ENCODE peak calls at places on chromosomes 7 and 10, in nine cellular contexts. One of them, this sample, is unnamed.

GRCh38 chr10:50919010-50919409 is 33.6 kb upstream of the A1CF start:
- ATAC-seq in GM12878: no peak
- ATAC-seq in heart left ventricle: no peak
- ATAC-seq in body of pancreas: no peak
- ATAC-seq in HCT116: no peak
- ATAC-seq in HepG2: no peak
- ATAC-seq in IMR-90: no peak
- ATAC-seq in right lobe of liver: no peak
- ATAC-seq in K562: no peak
- ATAC-seq in this sample: no peak

GRCh38 chr7:2962860-2963259 is 80.8 kb downstream of the CARD11 start:
- ATAC-seq in GM12878: no peak
- ATAC-seq in heart left ventricle: no peak
- ATAC-seq in body of pancreas: no peak
- ATAC-seq in HCT116: no peak
- ATAC-seq in HepG2: no peak
- ATAC-seq in IMR-90: no peak
- ATAC-seq in right lobe of liver: no peak
- ATAC-seq in K562: no peak
- ATAC-seq in this sample: no peak

GRCh38 chr7:94301024-94301588 is 93.6 kb upstream of the COL1A2 start:
- ATAC-seq in GM12878: peak
- ATAC-seq in heart left ventricle: peak
- ATAC-seq in body of pancreas: peak
- ATAC-seq in HCT116: peak
- ATAC-seq in HepG2: peak
- ATAC-seq in IMR-90: peak
- ATAC-seq in right lobe of liver: peak
- ATAC-seq in K562: peak
- ATAC-seq in this sample: peak

GRCh38 chr10:45444976-45445898 is 71.2 kb downstream of the ALOX5 start:
- ATAC-seq in GM12878: no peak
- ATAC-seq in heart left ventricle: peak
- ATAC-seq in body of pancreas: peak
- ATAC-seq in HCT116: no peak
- ATAC-seq in HepG2: peak
- ATAC-seq in IMR-90: no peak
- ATAC-seq in right lobe of liver: peak
- ATAC-seq in K562: peak
- ATAC-seq in this sample: no peak

GRCh38 chr7:21051865-21052264 is 265.2 kb upstream of the SP8 start:
- ATAC-seq in GM12878: no peak
- ATAC-seq in heart left ventricle: no peak
- ATAC-seq in body of pancreas: no peak
- ATAC-seq in HCT116: no peak
- ATAC-seq in HepG2: no peak
- ATAC-seq in IMR-90: no peak
- ATAC-seq in right lobe of liver: no peak
- ATAC-seq in K562: no peak
- ATAC-seq in this sample: no peak

GRCh38 chr7:116182023-116182422 is 28.3 kb upstream of the TES start:
- ATAC-seq in GM12878: no peak
- ATAC-seq in heart left ventricle: no peak
- ATAC-seq in body of pancreas: no peak
- ATAC-seq in HCT116: no peak
- ATAC-seq in HepG2: no peak
- ATAC-seq in IMR-90: no peak
- ATAC-seq in right lobe of liver: no peak
- ATAC-seq in K562: no peak
- ATAC-seq in this sample: no peak

GRCh38 chr10:26557641-26558014 is 119.5 kb downstream of the APBB1IP start:
- ATAC-seq in GM12878: no peak
- ATAC-seq in heart left ventricle: no peak
- ATAC-seq in body of pancreas: no peak
- ATAC-seq in HCT116: peak
- ATAC-seq in HepG2: no peak
- ATAC-seq in IMR-90: no peak
- ATAC-seq in right lobe of liver: no peak
- ATAC-seq in K562: no peak
- ATAC-seq in this sample: no peak

GRCh38 chr10:103458720-103459119 is at the start of gene CALHM1:
- ATAC-seq in GM12878: peak
- ATAC-seq in heart left ventricle: no peak
- ATAC-seq in body of pancreas: no peak
- ATAC-seq in HCT116: peak
- ATAC-seq in HepG2: peak
- ATAC-seq in IMR-90: no peak
- ATAC-seq in right lobe of liver: no peak
- ATAC-seq in K562: peak
- ATAC-seq in this sample: no peak

GRCh38 chr10:95758351-95759025 is 2.5 kb downstream of the ENTPD1 start:
- ATAC-seq in GM12878: peak
- ATAC-seq in heart left ventricle: no peak
- ATAC-seq in body of pancreas: no peak
- ATAC-seq in HCT116: peak
- ATAC-seq in HepG2: no peak
- ATAC-seq in IMR-90: no peak
- ATAC-seq in right lobe of liver: no peak
- ATAC-seq in K562: peak
- ATAC-seq in this sample: no peak

GRCh38 chr7:100126239-100126930 is 382 bp upstream of the MBLAC1 start:
- ATAC-seq in GM12878: peak
- ATAC-seq in heart left ventricle: peak
- ATAC-seq in body of pancreas: no peak
- ATAC-seq in HCT116: peak
- ATAC-seq in HepG2: peak
- ATAC-seq in IMR-90: peak
- ATAC-seq in right lobe of liver: peak
- ATAC-seq in K562: peak
- ATAC-seq in this sample: no peak

GRCh38 chr7:100127866-100128601 is 1.3 kb downstream of the MBLAC1 start:
- ATAC-seq in GM12878: peak
- ATAC-seq in heart left ventricle: no peak
- ATAC-seq in body of pancreas: no peak
- ATAC-seq in HCT116: no peak
- ATAC-seq in HepG2: peak
- ATAC-seq in IMR-90: peak
- ATAC-seq in right lobe of liver: no peak
- ATAC-seq in K562: no peak
- ATAC-seq in this sample: no peak

GRCh38 chr7:100124301-100125229 is 2.2 kb upstream of the MBLAC1 start:
- ATAC-seq in GM12878: no peak
- ATAC-seq in heart left ventricle: no peak
- ATAC-seq in body of pancreas: no peak
- ATAC-seq in HCT116: no peak
- ATAC-seq in HepG2: no peak
- ATAC-seq in IMR-90: no peak
- ATAC-seq in right lobe of liver: no peak
- ATAC-seq in K562: peak
- ATAC-seq in this sample: no peak

GRCh38 chr7:100128602-100128963 is 1.8 kb downstream of the MBLAC1 start:
- ATAC-seq in GM12878: no peak
- ATAC-seq in heart left ventricle: no peak
- ATAC-seq in body of pancreas: no peak
- ATAC-seq in HCT116: no peak
- ATAC-seq in HepG2: no peak
- ATAC-seq in IMR-90: no peak
- ATAC-seq in right lobe of liver: no peak
- ATAC-seq in K562: no peak
- ATAC-seq in this sample: no peak

GRCh38 chr7:100126931-100127865 is at the start of gene MBLAC1:
- ATAC-seq in GM12878: peak
- ATAC-seq in heart left ventricle: peak
- ATAC-seq in body of pancreas: peak
- ATAC-seq in HCT116: peak
- ATAC-seq in HepG2: peak
- ATAC-seq in IMR-90: peak
- ATAC-seq in right lobe of liver: peak
- ATAC-seq in K562: peak
- ATAC-seq in this sample: peak
- TF ChIP-seq POLR2A in GM12878: peak
- TF ChIP-seq POLR2A in heart left ventricle: peak
- TF ChIP-seq POLR2A in body of pancreas: peak
- TF ChIP-seq POLR2A in HCT116: peak
- TF ChIP-seq POLR2A in HepG2: peak
- TF ChIP-seq POLR2A in IMR-90: peak
- TF ChIP-seq POLR2A in right lobe of liver: no peak
- TF ChIP-seq POLR2A in K562: peak
- TF ChIP-seq POLR2A in this sample: peak

DNA sequence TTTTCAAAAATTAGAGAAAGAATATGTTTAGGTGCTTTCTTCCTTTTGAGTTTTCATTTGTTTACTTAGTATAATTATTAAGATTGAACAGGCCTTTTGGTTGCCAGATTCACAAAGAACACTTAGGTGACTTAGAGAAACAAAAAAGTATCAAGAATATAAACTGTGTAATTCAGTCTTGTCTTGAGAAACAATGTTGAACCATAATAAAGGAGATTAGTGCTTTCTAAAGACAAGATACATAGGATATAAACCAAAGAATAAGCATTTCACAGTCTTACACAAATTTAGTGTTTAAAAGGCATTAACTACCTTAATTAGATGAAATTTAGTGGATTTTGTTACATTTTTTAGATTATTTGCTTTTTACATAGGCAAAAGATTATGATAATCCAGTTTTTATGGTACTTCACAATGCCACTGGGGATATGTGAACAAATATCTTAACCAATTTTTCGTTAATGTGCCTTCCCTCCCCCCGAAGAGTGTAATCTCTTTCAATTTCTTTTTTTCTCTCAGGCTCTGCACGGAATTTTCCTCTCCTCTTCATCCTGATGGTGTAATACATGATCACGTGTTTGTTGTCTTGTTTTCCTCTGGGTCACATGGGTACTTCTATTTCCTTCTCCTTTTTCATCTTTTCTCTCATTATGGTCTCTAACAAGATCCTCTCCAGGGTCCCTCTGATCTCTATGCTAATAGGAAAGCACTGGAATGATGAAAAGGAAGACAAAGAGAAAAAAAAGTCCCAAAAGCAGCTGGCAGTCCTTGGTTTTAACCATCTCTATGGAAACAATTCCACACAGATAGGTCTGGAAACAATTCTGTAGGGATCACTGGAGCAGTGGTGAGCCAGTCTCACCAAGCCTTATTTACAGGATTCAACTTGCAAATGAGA is 3.7 kb upstream of the HNRNPH3 start:
- ATAC-seq in GM12878: no peak
- ATAC-seq in heart left ventricle: no peak
- ATAC-seq in body of pancreas: no peak
- ATAC-seq in HCT116: no peak
- ATAC-seq in HepG2: no peak
- ATAC-seq in IMR-90: no peak
- ATAC-seq in right lobe of liver: peak
- ATAC-seq in K562: no peak
- ATAC-seq in this sample: no peak
- TF ChIP-seq POLR2A in GM12878: no peak
- TF ChIP-seq POLR2A in heart left ventricle: no peak
- TF ChIP-seq POLR2A in body of pancreas: no peak
- TF ChIP-seq POLR2A in HCT116: no peak
- TF ChIP-seq POLR2A in HepG2: no peak
- TF ChIP-seq POLR2A in IMR-90: no peak
- TF ChIP-seq POLR2A in right lobe of liver: no peak
- TF ChIP-seq POLR2A in K562: no peak
- TF ChIP-seq POLR2A in this sample: no peak

DNA sequence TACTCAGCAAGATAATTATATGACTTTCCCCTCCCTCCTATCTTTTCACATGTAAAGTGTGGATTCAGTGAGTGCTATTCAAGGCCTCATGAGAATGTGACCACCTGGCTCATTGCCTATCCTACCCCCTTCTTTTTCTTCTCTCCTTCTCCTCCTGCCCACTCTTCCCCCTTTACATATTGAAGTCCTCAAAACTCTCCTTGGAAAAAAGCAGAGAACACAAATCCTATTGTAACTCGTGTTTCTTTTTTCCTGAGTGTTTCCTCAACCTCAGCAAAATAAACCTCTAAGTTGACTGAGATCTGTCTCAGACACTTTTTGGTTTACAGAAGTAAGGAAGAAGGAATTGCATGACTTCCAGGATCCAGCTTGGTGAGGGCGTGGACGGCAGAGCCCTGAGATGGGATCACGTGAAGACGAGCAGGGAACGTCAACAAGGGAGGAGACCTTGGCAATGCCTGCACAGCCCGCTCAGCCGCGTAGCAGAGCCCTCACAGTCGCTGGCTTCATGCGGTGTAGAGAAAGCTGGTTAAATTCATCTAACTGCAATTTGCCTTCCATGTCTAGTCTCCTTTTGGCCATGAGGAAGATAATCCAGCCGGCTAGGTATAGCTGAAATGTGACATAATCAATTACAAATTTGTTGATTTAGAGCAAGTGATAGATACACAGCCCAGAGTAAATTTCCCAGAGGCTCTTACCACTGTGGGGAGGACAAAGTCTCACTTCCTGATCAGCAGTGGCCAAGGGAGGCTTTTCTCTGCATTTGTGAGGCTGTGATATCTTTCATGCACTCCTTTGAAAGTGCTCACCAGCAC is 75.7 kb downstream of the LYZL2 start:
- ATAC-seq in GM12878: peak
- ATAC-seq in heart left ventricle: peak
- ATAC-seq in body of pancreas: peak
- ATAC-seq in HCT116: no peak
- ATAC-seq in HepG2: peak
- ATAC-seq in IMR-90: peak
- ATAC-seq in right lobe of liver: peak
- ATAC-seq in K562: peak
- ATAC-seq in this sample: peak
- TF ChIP-seq POLR2A in GM12878: no peak
- TF ChIP-seq POLR2A in heart left ventricle: peak
- TF ChIP-seq POLR2A in body of pancreas: no peak
- TF ChIP-seq POLR2A in HCT116: no peak
- TF ChIP-seq POLR2A in HepG2: peak
- TF ChIP-seq POLR2A in IMR-90: no peak
- TF ChIP-seq POLR2A in right lobe of liver: peak
- TF ChIP-seq POLR2A in K562: peak
- TF ChIP-seq POLR2A in this sample: no peak

GRCh38 chr7:24572014-24572413 is 1.2 kb upstream of the PALS2 start:
- ATAC-seq in GM12878: no peak
- ATAC-seq in heart left ventricle: no peak
- ATAC-seq in body of pancreas: no peak
- ATAC-seq in HCT116: no peak
- ATAC-seq in HepG2: no peak
- ATAC-seq in IMR-90: no peak
- ATAC-seq in right lobe of liver: no peak
- ATAC-seq in K562: no peak
- ATAC-seq in this sample: no peak

GRCh38 chr7:24574365-24574764 is 1.1 kb downstream of the PALS2 start:
- ATAC-seq in GM12878: no peak
- ATAC-seq in heart left ventricle: no peak
- ATAC-seq in body of pancreas: no peak
- ATAC-seq in HCT116: no peak
- ATAC-seq in HepG2: peak
- ATAC-seq in IMR-90: peak
- ATAC-seq in right lobe of liver: peak
- ATAC-seq in K562: peak
- ATAC-seq in this sample: no peak

GRCh38 chr7:24572421-24573007 is 738 bp upstream of the PALS2 start:
- ATAC-seq in GM12878: peak
- ATAC-seq in heart left ventricle: no peak
- ATAC-seq in body of pancreas: peak
- ATAC-seq in HCT116: peak
- ATAC-seq in HepG2: peak
- ATAC-seq in IMR-90: peak
- ATAC-seq in right lobe of liver: peak
- ATAC-seq in K562: peak
- ATAC-seq in this sample: peak

GRCh38 chr7:24573554-24574338 is 494 bp downstream of the PALS2 start:
- ATAC-seq in GM12878: peak
- ATAC-seq in heart left ventricle: no peak
- ATAC-seq in body of pancreas: peak
- ATAC-seq in HCT116: peak
- ATAC-seq in HepG2: peak
- ATAC-seq in IMR-90: peak
- ATAC-seq in right lobe of liver: peak
- ATAC-seq in K562: peak
- ATAC-seq in this sample: peak

GRCh38 chr7:24573008-24573553 is at the start of gene PALS2:
- ATAC-seq in GM12878: peak
- ATAC-seq in heart left ventricle: peak
- ATAC-seq in body of pancreas: peak
- ATAC-seq in HCT116: peak
- ATAC-seq in HepG2: peak
- ATAC-seq in IMR-90: peak
- ATAC-seq in right lobe of liver: peak
- ATAC-seq in K562: peak
- ATAC-seq in this sample: peak
- TF ChIP-seq POLR2A in GM12878: peak
- TF ChIP-seq POLR2A in heart left ventricle: no peak
- TF ChIP-seq POLR2A in body of pancreas: peak
- TF ChIP-seq POLR2A in HCT116: peak
- TF ChIP-seq POLR2A in HepG2: no peak
- TF ChIP-seq POLR2A in IMR-90: no peak
- TF ChIP-seq POLR2A in right lobe of liver: peak
- TF ChIP-seq POLR2A in K562: peak
- TF ChIP-seq POLR2A in this sample: no peak